ENCODE peak calls at places on chromosomes 11 and 22, in seven cellular contexts. W is neural progenitor cell, B is stomach, K is upper lobe of right lung, A is thoracic aorta, D is heart right ventricle, G is body of pancreas. C is an unnamed sample.

GRCh38 chr11:38791346-38791961 is 2193.4 kb upstream of the RAG2 start:
- DNase-seq in W (peak; percentile 87), B (no peak), K (no peak), A (no peak), D (no peak), G (peak; percentile 67), C (peak; percentile 36)

GRCh38 chr22:39814899-39815298 is 78.7 kb downstream of the ENTHD1 start:
- DNase-seq in W (no peak), B (no peak), K (no peak), A (no peak), D (no peak), G (no peak), C (no peak)

GRCh38 chr22:48431536-48432315 is 1395.9 kb downstream of the BRD1 start:
- DNase-seq in W (no peak), B (no peak), K (peak; percentile 62), A (no peak), D (no peak), G (no peak), C (no peak)

GRCh38 chr11:73477518-73477917 is 101.3 kb downstream of the RELT start:
- DNase-seq in W (no peak), B (no peak), K (no peak), A (no peak), D (no peak), G (no peak), C (no peak)

GRCh38 chr22:44389181-44389580 is 76.4 kb upstream of the SHISAL1 start:
- DNase-seq in W (no peak), B (no peak), K (peak; percentile 61), A (no peak), D (peak; percentile 9), G (no peak), C (no peak)

GRCh38 chr22:50072167-50072555 is 13.1 kb downstream of the MLC1 start:
- DNase-seq in W (no peak), B (no peak), K (no peak), A (no peak), D (no peak), G (no peak), C (no peak)

GRCh38 chr11:26231252-26231661 is 100.7 kb upstream of the ANO3 start:
- DNase-seq in W (no peak), B (no peak), K (no peak), A (no peak), D (no peak), G (no peak), C (peak; percentile 44)

GRCh38 chr11:6433998-6434650 is 6.7 kb downstream of the HPX start:
- DNase-seq in W (no peak), B (no peak), K (no peak), A (no peak), D (no peak), G (no peak), C (no peak)

GRCh38 chr11:3138178-3139085 is 26.7 kb downstream of the OSBPL5 start:
- DNase-seq in W (peak; percentile 38), B (no peak), K (peak; percentile 58), A (no peak), D (peak; percentile 13), G (no peak), C (no peak)

GRCh38 chr11:2445107-2445947 is 519 bp downstream of the KCNQ1 start:
- DNase-seq in W (peak; percentile 36), B (peak; percentile 55), K (peak; percentile 77), A (no peak), D (no peak), G (peak; percentile 51), C (no peak)

GRCh38 chr11:10366568-10367331 is 61.9 kb downstream of the ADM start:
- DNase-seq in W (peak; percentile 88), B (peak; percentile 77), K (peak; percentile 73), A (peak; percentile 54), D (peak; percentile 68), G (peak; percentile 87), C (peak; percentile 98)

GRCh38 chr11:18733202-18733601 is 7.2 kb upstream of the IGSF22 start:
- DNase-seq in W (no peak), B (no peak), K (no peak), A (no peak), D (no peak), G (no peak), C (no peak)

GRCh38 chr11:130634981-130635473 is 186.6 kb downstream of the ADAMTS15 start:
- DNase-seq in W (no peak), B (no peak), K (no peak), A (no peak), D (no peak), G (no peak), C (no peak)

GRCh38 chr11:117836077-117836960 is 11.8 kb upstream of the FXYD2 start:
- DNase-seq in W (no peak), B (peak; percentile 22), K (peak; percentile 63), A (no peak), D (no peak), G (no peak), C (no peak)

GRCh38 chr22:29275819-29276565 is 7.9 kb downstream of the EWSR1 start:
- DNase-seq in W (no peak), B (no peak), K (no peak), A (no peak), D (no peak), G (no peak), C (no peak)

GRCh38 chr11:36501236-36501635 is 8.8 kb downstream of the TRAF6 start:
- DNase-seq in W (no peak), B (no peak), K (no peak), A (no peak), D (no peak), G (no peak), C (no peak)

GRCh38 chr22:24068377-24068680 is 57.2 kb downstream of the CABIN1 start:
- DNase-seq in W (no peak), B (no peak), K (peak; percentile 29), A (no peak), D (no peak), G (no peak), C (no peak)

GRCh38 chr22:31504282-31504681 is 7.9 kb downstream of the SFI1 start:
- DNase-seq in W (no peak), B (no peak), K (no peak), A (no peak), D (no peak), G (no peak), C (no peak)

GRCh38 chr11:12818333-12819015 is 144.3 kb downstream of the TEAD1 start:
- DNase-seq in W (no peak), B (no peak), K (no peak), A (no peak), D (peak; percentile 29), G (no peak), C (no peak)

GRCh38 chr11:12207384-12208150 is 97.2 kb downstream of the MICAL2 start:
- DNase-seq in W (no peak), B (no peak), K (peak; percentile 5), A (no peak), D (no peak), G (no peak), C (peak; percentile 80)

GRCh38 chr11:113664981-113665710 is 41.0 kb downstream of the TMPRSS5 start:
- DNase-seq in W (no peak), B (peak; percentile 42), K (no peak), A (no peak), D (no peak), G (no peak), C (no peak)

GRCh38 chr11:132125855-132126841 is 755.7 kb downstream of the NTM start:
- DNase-seq in W (peak; percentile 52), B (no peak), K (no peak), A (no peak), D (no peak), G (no peak), C (no peak)
- H3K4me3 ChIP-seq in W (peak overlapping the region; percentile 36), B (peak overlapping the region; percentile 30), K (peak overlapping the region; percentile 39), A (peak overlapping the region; percentile 54), D (peak overlapping the region; percentile 36), G (no peak overlapping the region), C (peak overlapping the region; percentile 45)

DNA sequence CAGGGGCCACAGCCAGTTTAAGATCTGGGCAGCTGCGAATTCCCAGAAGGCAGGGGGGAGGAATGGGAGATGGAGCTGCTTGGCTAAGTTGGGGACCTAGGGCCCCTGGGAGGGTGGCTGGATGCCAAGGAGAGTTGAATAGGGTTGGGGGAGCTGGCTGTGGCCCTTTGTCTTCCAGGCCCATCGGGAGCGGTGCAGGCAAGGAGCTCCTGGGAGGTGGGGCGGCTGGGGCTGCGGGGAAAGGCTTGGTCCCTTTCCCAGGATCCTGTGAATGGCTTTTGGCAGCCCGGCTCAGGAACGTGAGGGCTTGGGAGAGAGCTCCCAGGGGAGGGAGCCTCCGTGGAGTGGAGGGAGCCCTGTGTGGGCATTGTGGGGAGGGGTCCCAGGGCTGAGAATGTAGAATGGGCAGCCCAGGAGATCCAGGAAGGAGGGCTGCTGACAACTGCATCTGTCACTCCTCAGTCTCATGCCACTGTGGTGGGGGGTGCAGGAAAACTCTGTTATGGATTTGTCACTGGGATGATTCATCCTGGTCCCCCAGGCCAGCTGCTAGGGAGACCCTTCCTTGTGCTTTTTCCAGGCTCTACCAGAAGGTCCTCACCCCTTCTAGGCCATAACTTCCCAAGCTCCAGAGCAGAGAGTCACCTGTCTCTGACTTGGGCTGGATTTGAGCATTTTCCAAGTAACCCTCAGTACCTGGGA is 6.0 kb downstream of the FREY1 start:
- DNase-seq in W (peak; percentile 48), B (no peak), K (no peak), A (no peak), D (peak; percentile 51), G (peak; percentile 59), C (no peak)
- H3K27ac ChIP-seq in W (no peak overlapping the region), B (peak overlapping the region; percentile 70), K (no peak overlapping the region), A (no peak overlapping the region), D (no peak overlapping the region), G (peak overlapping the region; percentile 93), C (no peak overlapping the region)

GRCh38 chr11:628056-628455 is 1.1 kb upstream of the SCT start:
- DNase-seq in W (no peak), B (no peak), K (no peak), A (no peak), D (no peak), G (no peak), C (no peak)

GRCh38 chr11:630871-631270 is 3.9 kb upstream of the SCT start:
- DNase-seq in W (no peak), B (no peak), K (no peak), A (no peak), D (no peak), G (no peak), C (no peak)

GRCh38 chr11:627273-627585 is 248 bp upstream of the SCT start:
- DNase-seq in W (no peak), B (no peak), K (no peak), A (no peak), D (no peak), G (no peak), C (no peak)

GRCh38 chr11:626475-627272 is at the start of gene SCT:
- DNase-seq in W (peak; percentile 36), B (no peak), K (no peak), A (no peak), D (no peak), G (no peak), C (no peak)

DNA sequence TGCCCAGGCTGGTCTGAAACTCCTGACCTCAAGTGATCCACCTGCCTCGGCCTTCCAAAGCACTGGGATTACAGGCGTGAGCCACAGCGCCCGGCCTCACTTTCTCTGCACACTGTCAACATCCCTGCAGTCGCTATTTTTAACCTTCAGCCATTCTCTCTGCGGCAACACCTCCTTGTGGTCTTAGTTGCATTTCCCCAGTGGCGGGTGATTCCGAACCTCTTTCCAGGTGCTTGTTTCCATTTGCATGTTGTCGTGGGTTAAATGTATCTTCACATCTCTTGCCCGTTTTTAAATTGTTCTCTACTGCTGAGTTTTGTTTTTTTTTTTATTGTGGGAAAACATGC is 2.2 kb upstream of the SCT start:
- DNase-seq in W (no peak), B (no peak), K (no peak), A (no peak), D (no peak), G (no peak), C (no peak)
- TF ChIP-seq CTCF in W (no peak), B (no peak), K (no peak), A (no peak), D (peak; percentile 51), G (no peak), C (no peak)

GRCh38 chr11:70662691-70663098 is 264.4 kb downstream of the CTTN start:
- DNase-seq in W (no peak), B (no peak), K (no peak), A (no peak), D (no peak), G (no peak), C (no peak)
- H3K4me3 ChIP-seq in W (peak overlapping the region; percentile 57), B (no peak overlapping the region), K (no peak overlapping the region), A (no peak overlapping the region), D (no peak overlapping the region), G (no peak overlapping the region), C (no peak overlapping the region)